ENCODE peak calls at places on chromosomes 4 and X, in seven cellular contexts. W is naive thymus-derived CD8-positive, alpha-beta T cell; J is colonic mucosa; Y is progenitor cell of endocrine pancreas; R is NCI-H1092 treated with DMSO at 0.1 percent for 48 hours; N is activated CD8-positive, alpha-beta T cell treated with anti-CD3 and anti-CD28 coated beads for 36 hours; V is stimulated activated CD4-positive, alpha-beta T cell treated with anti-CD3 and anti-CD28 coated beads, Interleukin-2, amount 100 ng/mL, for 48 hours. L is an unnamed sample.

GRCh38 chrX:12988797-12989196 is 13.9 kb downstream of the TMSB4X start:
- DNase-seq in W (no peak), J (no peak), Y (no peak), R (peak; percentile 66), N (no peak), V (no peak), L (no peak)

GRCh38 chr4:118835896-118836762 is at the start of gene SEC24D:
- DNase-seq in W (peak; percentile 84), J (peak; percentile 89), Y (peak; percentile 88), R (peak; percentile 83), N (peak; percentile 84), V (peak; percentile 84), L (peak; percentile 92)

GRCh38 chrX:88613338-88613737 is 133.7 kb upstream of the CPXCR1 start:
- DNase-seq in W (no peak), J (no peak), Y (no peak), R (peak; percentile 2), N (no peak), V (no peak), L (no peak)

GRCh38 chrX:110384490-110384889 is 25.8 kb downstream of the RTL9 start:
- DNase-seq in W (no peak), J (no peak), Y (no peak), R (no peak), N (no peak), V (no peak), L (no peak)

GRCh38 chr4:129623233-129623632 is 527.3 kb downstream of the C4orf33 start:
- DNase-seq in W (peak; percentile 53), J (no peak), Y (no peak), R (no peak), N (no peak), V (no peak), L (no peak)

GRCh38 chr4:21768349-21769310 is 179.9 kb downstream of the KCNIP4 start:
- DNase-seq in W (peak; percentile 24), J (peak; percentile 24), Y (no peak), R (peak; percentile 46), N (peak; percentile 10), V (no peak), L (no peak)

GRCh38 chr4:113316879-113317278 is 267.4 kb downstream of the ANK2 start:
- DNase-seq in W (peak; percentile 34), J (no peak), Y (no peak), R (no peak), N (peak; percentile 51), V (no peak), L (no peak)

GRCh38 chr4:84673475-84674230 is 90.7 kb downstream of the CDS1 start:
- DNase-seq in W (no peak), J (no peak), Y (no peak), R (no peak), N (no peak), V (no peak), L (no peak)

GRCh38 chr4:13240066-13240465 is 244.1 kb downstream of the RAB28 start:
- DNase-seq in W (no peak), J (no peak), Y (no peak), R (no peak), N (peak; percentile 9), V (no peak), L (no peak)

GRCh38 chrX:150240643-150240970 is 122.5 kb upstream of the MAMLD1 start:
- DNase-seq in W (no peak), J (no peak), Y (no peak), R (no peak), N (no peak), V (no peak), L (no peak)

GRCh38 chr4:82403725-82404124 is 26.5 kb downstream of the HNRNPDL start:
- DNase-seq in W (no peak), J (no peak), Y (no peak), R (no peak), N (no peak), V (no peak), L (no peak)

GRCh38 chr4:184262901-184263300 is 45.2 kb upstream of the ENPP6 start:
- DNase-seq in W (no peak), J (peak; percentile 4), Y (no peak), R (no peak), N (peak; percentile 46), V (no peak), L (no peak)

GRCh38 chr4:38605181-38605764 is 58.7 kb upstream of the KLF3 start:
- DNase-seq in W (no peak), J (no peak), Y (no peak), R (peak; percentile 8), N (no peak), V (no peak), L (no peak)

GRCh38 chrX:56764153-56764974 is 35.3 kb downstream of the NBDY start:
- DNase-seq in W (peak; percentile 93), J (peak; percentile 89), Y (no peak), R (no peak), N (peak; percentile 65), V (peak; percentile 72), L (no peak)

GRCh38 chrX:67720344-67720743 is 176.5 kb downstream of the AR start:
- DNase-seq in W (no peak), J (no peak), Y (no peak), R (no peak), N (no peak), V (no peak), L (no peak)

GRCh38 chrX:96715412-96715940 is 30.8 kb downstream of the DIAPH2 start:
- DNase-seq in W (no peak), J (no peak), Y (no peak), R (no peak), N (no peak), V (no peak), L (no peak)

GRCh38 chr4:37434469-37434868 is 189.9 kb downstream of the NWD2 start:
- DNase-seq in W (no peak), J (no peak), Y (no peak), R (no peak), N (no peak), V (no peak), L (no peak)

GRCh38 chrX:445727-446126 is 59.0 kb upstream of the PPP2R3B start:
- DNase-seq in W (no peak), J (no peak), Y (no peak), R (no peak), N (no peak), V (no peak), L (no peak)

GRCh38 chr4:1604706-1605205 is 79.4 kb downstream of the FAM53A start:
- DNase-seq in W (peak; percentile 80), J (no peak), Y (no peak), R (no peak), N (peak; percentile 62), V (no peak), L (no peak)

GRCh38 chr4:47839259-47839658 is 1.4 kb upstream of the CORIN start:
- DNase-seq in W (no peak), J (no peak), Y (no peak), R (no peak), N (peak; percentile 56), V (peak; percentile 33), L (no peak)

GRCh38 chr4:39635023-39635422 is 3.6 kb downstream of the SMIM14 start:
- DNase-seq in W (no peak), J (peak; percentile 63), Y (no peak), R (no peak), N (no peak), V (no peak), L (no peak)

GRCh38 chrX:129695937-129696336 is 41.2 kb upstream of the APLN start:
- DNase-seq in W (no peak), J (no peak), Y (no peak), R (no peak), N (no peak), V (no peak), L (no peak)

GRCh38 chrX:48676893-48677270 is 6.7 kb upstream of the WAS start:
- DNase-seq in W (peak; percentile 23), J (peak; percentile 30), Y (no peak), R (peak; percentile 25), N (no peak), V (no peak), L (no peak)

GRCh38 chr4:142558851-142559250 is 287.2 kb downstream of the INPP4B start:
- DNase-seq in W (no peak), J (no peak), Y (no peak), R (no peak), N (no peak), V (no peak), L (no peak)

GRCh38 chr4:153501578-153501977 is 35.4 kb downstream of the TMEM131L start:
- DNase-seq in W (no peak), J (no peak), Y (no peak), R (no peak), N (no peak), V (no peak), L (no peak)

GRCh38 chr4:28948501-28948900 is 1771.7 kb upstream of the PCDH7 start:
- DNase-seq in W (no peak), J (no peak), Y (no peak), R (no peak), N (no peak), V (no peak), L (no peak)

GRCh38 chr4:161714022-161714751 is 449.6 kb downstream of the FSTL5 start:
- DNase-seq in W (no peak), J (no peak), Y (no peak), R (no peak), N (no peak), V (no peak), L (no peak)

GRCh38 chrX:41655631-41656030 is 33.1 kb upstream of the GPR34 start:
- DNase-seq in W (no peak), J (no peak), Y (no peak), R (no peak), N (no peak), V (no peak), L (no peak)

GRCh38 chrX:550514-550913 is 80.1 kb upstream of the SHOX start:
- DNase-seq in W (no peak), J (no peak), Y (no peak), R (no peak), N (no peak), V (no peak), L (no peak)

GRCh38 chrX:47218280-47218919 is at the start of gene CDK16:
- DNase-seq in W (peak; percentile 92), J (peak; percentile 85), Y (peak; percentile 75), R (peak; percentile 96), N (peak; percentile 63), V (peak; percentile 68), L (peak; percentile 58)

GRCh38 chr4:16875487-16875886 is 23.0 kb downstream of the LDB2 start:
- DNase-seq in W (no peak), J (no peak), Y (no peak), R (no peak), N (no peak), V (no peak), L (no peak)

GRCh38 chrX:130746077-130746476 is 156.9 kb downstream of the ENOX2 start:
- DNase-seq in W (no peak), J (no peak), Y (no peak), R (no peak), N (no peak), V (no peak), L (no peak)